ENCODE peak calls at places on chromosomes 6 and 20, in nine cellular contexts. T is AG04449, X is coronary artery, S is GM13977, Q is neural crest cell, R is bronchial epithelial cell, P is RWPE1, Y is ovary, V is vagina. B is an unnamed sample.

GRCh38 chr20:23159256-23159922 is 73.3 kb upstream of the CD93 start:
- DNase-seq in R (no peak), V (no peak), P (no peak), T (no peak), Y (no peak), X (peak), S (no peak), Q (no peak), B (no peak)

GRCh38 chr20:54231006-54231405 is 23.1 kb downstream of the PFDN4 start:
- DNase-seq in T (no peak), S (no peak), R (no peak), P (no peak), V (no peak), X (no peak), Q (no peak), Y (no peak), B (no peak)

GRCh38 chr20:62751551-62752150 is 43.0 kb downstream of the NTSR1 start:
- DNase-seq in R (no peak), V (no peak), Y (no peak), Q (no peak), P (no peak), T (no peak), X (no peak), S (no peak), B (no peak)

GRCh38 chr6:75147512-75147911 is 58.3 kb downstream of the COL12A1 start:
- DNase-seq in Y (no peak), X (no peak), R (no peak), T (no peak), V (no peak), S (peak), P (no peak), Q (no peak), B (no peak)

GRCh38 chr6:163260111-163260895 is 154.2 kb upstream of the QKI start:
- DNase-seq in X (no peak), S (no peak), R (no peak), P (no peak), V (no peak), Y (no peak), Q (no peak), T (no peak), B (peak)

GRCh38 chr6:107554918-107555317 is 65.0 kb downstream of the SOBP start:
- DNase-seq in V (no peak), Y (no peak), S (no peak), X (no peak), P (no peak), R (no peak), T (no peak), Q (no peak), B (no peak)

GRCh38 chr20:63029358-63030121 is 22.8 kb upstream of the BHLHE23 start:
- DNase-seq in X (no peak), Q (no peak), T (no peak), Y (no peak), P (peak), V (no peak), S (no peak), R (peak), B (no peak)

GRCh38 chr6:120514544-120514943 is 819.7 kb downstream of the TBC1D32 start:
- DNase-seq in S (no peak), T (no peak), Q (no peak), R (no peak), Y (no peak), V (no peak), X (no peak), P (no peak), B (no peak)

GRCh38 chr6:157524735-157525134 is 143.7 kb downstream of the ZDHHC14 start:
- DNase-seq in S (no peak), X (no peak), P (no peak), V (no peak), Y (no peak), T (no peak), Q (no peak), R (no peak), B (no peak)
- TF ChIP-seq CTCF in S (no peak), X (no peak), P (no peak), V (no peak), Y (no peak), T (no peak), Q (no peak), R (no peak), B (no peak)

GRCh38 chr20:19908586-19908985 is 108.6 kb upstream of the NAA20 start:
- DNase-seq in T (no peak), S (no peak), R (no peak), V (no peak), Q (no peak), X (no peak), P (no peak), Y (no peak), B (no peak)

GRCh38 chr20:19897891-19898290 is 119.3 kb upstream of the NAA20 start:
- DNase-seq in X (no peak), Q (no peak), P (no peak), S (no peak), T (no peak), V (no peak), Y (no peak), R (no peak), B (no peak)

GRCh38 chr20:19907326-19908056 is 109.7 kb upstream of the NAA20 start:
- DNase-seq in S (no peak), T (no peak), Y (no peak), Q (no peak), V (no peak), P (no peak), R (no peak), X (no peak), B (no peak)

GRCh38 chr20:19901226-19901625 is 115.9 kb upstream of the NAA20 start:
- DNase-seq in T (no peak), R (no peak), Y (no peak), X (no peak), P (no peak), Q (no peak), S (no peak), V (no peak), B (no peak)

DNA sequence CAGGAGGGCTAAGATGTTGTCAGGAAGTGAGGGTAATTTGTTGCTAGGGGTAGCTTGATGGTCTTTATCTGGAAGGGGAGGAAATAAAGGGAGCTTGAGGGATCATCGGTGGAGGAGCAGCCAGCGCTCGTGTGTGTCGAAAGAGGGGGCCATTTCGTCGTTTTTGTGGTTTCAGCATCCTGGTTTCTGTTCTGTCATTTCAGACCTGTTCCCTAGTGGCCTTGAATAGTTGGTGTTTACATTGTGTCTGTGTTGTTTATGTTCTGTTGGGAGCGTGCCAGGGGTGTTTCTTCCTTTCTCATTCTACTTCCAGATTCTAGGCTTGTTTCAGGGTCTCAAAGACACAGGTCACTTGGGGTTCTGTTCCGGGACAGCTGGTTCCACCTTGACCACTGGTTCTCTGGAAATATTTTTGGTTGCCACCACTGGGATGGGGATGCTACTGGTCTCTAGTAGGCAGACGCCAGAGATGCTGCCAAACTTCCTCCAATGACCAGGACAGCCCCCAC is 113.9 kb upstream of the NAA20 start:
- DNase-seq in Q (no peak), R (peak), P (no peak), V (no peak), S (peak), Y (peak), X (no peak), T (no peak), B (peak)
- TF ChIP-seq CTCF in Q (no peak), R (peak), P (no peak), V (no peak), S (peak), Y (no peak), X (no peak), T (no peak), B (no peak)

DNA sequence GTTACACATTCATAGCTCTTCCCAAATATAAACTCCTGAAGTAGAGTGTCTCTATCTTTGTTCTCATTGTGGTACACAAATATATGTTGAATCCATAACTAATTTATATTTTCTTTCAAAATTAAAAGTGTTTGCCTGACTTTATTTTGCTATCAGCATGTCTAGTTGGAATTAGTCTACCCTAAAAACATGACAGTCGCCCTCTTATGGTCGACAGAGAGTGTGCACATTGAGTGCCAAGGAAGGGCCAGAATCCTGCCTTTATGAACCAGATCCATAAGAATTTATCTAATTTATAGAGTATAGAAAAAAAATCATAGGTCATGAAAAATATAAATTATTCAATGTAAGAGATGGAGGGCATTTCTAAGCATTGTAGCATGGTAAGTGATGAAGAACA is 12.3 kb upstream of the DEFB112 start:
- DNase-seq in V (no peak), S (no peak), X (no peak), P (no peak), Y (no peak), Q (no peak), T (no peak), R (peak), B (no peak)
- TF ChIP-seq CTCF in V (no peak), S (peak), X (no peak), P (no peak), Y (no peak), Q (peak), T (no peak), R (peak), B (no peak)

GRCh38 chr6:90180526-90180925 is 116.1 kb downstream of the BACH2 start:
- DNase-seq in V (no peak), X (no peak), Q (no peak), T (no peak), Y (no peak), S (no peak), R (no peak), P (no peak), B (no peak)

GRCh38 chr6:90186637-90187361 is 109.8 kb downstream of the BACH2 start:
- DNase-seq in S (no peak), Y (no peak), T (no peak), P (no peak), V (no peak), R (peak), Q (no peak), X (no peak), B (no peak)

GRCh38 chr6:90187437-90188049 is 109.1 kb downstream of the BACH2 start:
- DNase-seq in R (no peak), Y (no peak), T (no peak), S (no peak), X (no peak), V (no peak), P (no peak), Q (no peak), B (no peak)

GRCh38 chr6:90183587-90184333 is 112.9 kb downstream of the BACH2 start:
- DNase-seq in R (no peak), X (no peak), Q (no peak), S (no peak), P (no peak), Y (no peak), V (no peak), T (no peak), B (no peak)

GRCh38 chr6:90184334-90185298 is 112.0 kb downstream of the BACH2 start:
- DNase-seq in T (no peak), S (no peak), Y (no peak), R (peak), V (no peak), Q (no peak), X (no peak), P (peak), B (no peak)
- TF ChIP-seq CTCF in T (no peak), S (no peak), Y (no peak), R (no peak), V (no peak), Q (no peak), X (no peak), P (no peak), B (no peak)

GRCh38 chr20:3767434-3768341 is at the start of gene ADISSP:
- DNase-seq in S (peak), R (peak), V (no peak), P (peak), X (peak), Q (peak), T (peak), Y (peak), B (peak)
- TF ChIP-seq CTCF in S (peak), R (no peak), V (no peak), P (no peak), X (no peak), Q (no peak), T (peak), Y (no peak), B (no peak)

DNA sequence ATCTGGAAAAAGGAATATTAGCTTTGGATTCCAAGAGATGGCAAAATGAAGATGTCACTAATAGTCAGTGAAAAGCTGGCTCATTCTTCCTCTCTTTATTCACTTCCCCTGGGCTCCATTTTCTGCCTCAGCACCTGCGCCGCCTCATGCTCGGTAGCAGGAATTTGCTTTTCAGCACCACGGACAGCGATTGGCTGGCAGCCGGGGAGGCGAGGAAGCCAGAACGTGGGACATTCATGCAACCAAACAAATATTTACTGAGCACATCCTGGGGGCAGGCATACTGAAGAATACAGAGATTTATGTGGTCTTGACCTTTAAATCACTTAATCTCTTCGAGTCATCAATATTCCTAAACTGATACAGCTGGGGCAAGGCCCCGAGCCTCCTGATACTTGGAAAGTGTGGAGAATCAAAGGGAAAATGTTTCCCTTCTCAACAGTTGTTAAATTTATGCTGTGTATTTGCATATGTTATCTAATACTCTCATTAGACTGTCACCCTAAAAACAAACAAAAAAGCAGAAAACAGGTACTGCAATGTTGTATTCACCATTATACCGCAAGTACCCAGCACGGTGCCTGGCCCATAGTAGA is 12.1 kb upstream of the PDYN start:
- DNase-seq in X (peak), Q (peak), R (peak), V (no peak), Y (peak), T (no peak), P (peak), S (peak), B (peak)
- TF ChIP-seq CTCF in X (no peak), Q (no peak), R (no peak), V (no peak), Y (no peak), T (no peak), P (no peak), S (peak), B (no peak)

GRCh38 chr20:59560588-59561227 is 43.6 kb upstream of the PHACTR3 start:
- DNase-seq in T (no peak), Q (no peak), V (no peak), P (peak), X (no peak), S (peak), R (no peak), Y (no peak), B (no peak)
- TF ChIP-seq CTCF in T (peak), Q (peak), V (no peak), P (peak), X (no peak), S (peak), R (no peak), Y (no peak), B (no peak)

B was measured in testis.